ENCODE peak calls at places on chromosome 18, in six cellular contexts. One of them, this sample, is unnamed.

GRCh38 chr18:8994603-8995002 is 107.9 kb upstream of the NDUFV2 start:
- DNase-seq in H1: no peak
- DNase-seq in GM12892: no peak
- DNase-seq in GM12878: no peak
- DNase-seq in K562: peak; percentile 63
- DNase-seq in HepG2: no peak
- DNase-seq in this sample: no peak

GRCh38 chr18:79796531-79797390 is 977 bp upstream of the KCNG2 start:
- DNase-seq in H1: no peak
- DNase-seq in GM12892: no peak
- DNase-seq in GM12878: no peak
- DNase-seq in K562: no peak
- DNase-seq in HepG2: no peak
- DNase-seq in this sample: no peak

GRCh38 chr18:45518770-45519169 is 96.5 kb upstream of the SLC14A2 start:
- DNase-seq in H1: no peak
- DNase-seq in GM12892: no peak
- DNase-seq in GM12878: no peak
- DNase-seq in K562: no peak
- DNase-seq in HepG2: no peak
- DNase-seq in this sample: no peak

GRCh38 chr18:52484977-52485376 is 145.0 kb downstream of the DCC start:
- DNase-seq in H1: no peak
- DNase-seq in GM12892: no peak
- DNase-seq in GM12878: no peak
- DNase-seq in K562: no peak
- DNase-seq in HepG2: no peak
- DNase-seq in this sample: no peak

GRCh38 chr18:45838302-45839070 is 13.0 kb downstream of the SIGLEC15 start:
- DNase-seq in H1: no peak
- DNase-seq in GM12892: no peak
- DNase-seq in GM12878: no peak
- DNase-seq in K562: no peak
- DNase-seq in HepG2: no peak
- DNase-seq in this sample: no peak

GRCh38 chr18:44805176-44805575 is 124.5 kb downstream of the SETBP1 start:
- DNase-seq in H1: no peak
- DNase-seq in GM12892: no peak
- DNase-seq in GM12878: no peak
- DNase-seq in K562: no peak
- DNase-seq in HepG2: no peak
- DNase-seq in this sample: no peak

GRCh38 chr18:53416985-53417384 is 807.5 kb downstream of the MBD2 start:
- DNase-seq in H1: no peak
- DNase-seq in GM12892: no peak
- DNase-seq in GM12878: no peak
- DNase-seq in K562: no peak
- DNase-seq in HepG2: no peak
- DNase-seq in this sample: no peak

GRCh38 chr18:30920356-30920755 is 122.2 kb downstream of the DSC3 start:
- DNase-seq in H1: no peak
- DNase-seq in GM12892: no peak
- DNase-seq in GM12878: no peak
- DNase-seq in K562: no peak
- DNase-seq in HepG2: no peak
- DNase-seq in this sample: no peak

GRCh38 chr18:2529154-2529553 is 42.2 kb downstream of the METTL4 start:
- DNase-seq in H1: no peak
- DNase-seq in GM12892: no peak
- DNase-seq in GM12878: no peak
- DNase-seq in K562: no peak
- DNase-seq in HepG2: peak; percentile 4
- DNase-seq in this sample: no peak

GRCh38 chr18:42614619-42615293 is 500.7 kb downstream of the RIT2 start:
- DNase-seq in H1: no peak
- DNase-seq in GM12892: no peak
- DNase-seq in GM12878: no peak
- DNase-seq in K562: no peak
- DNase-seq in HepG2: no peak
- DNase-seq in this sample: no peak

GRCh38 chr18:48541026-48541746 is 2.4 kb downstream of the CTIF start:
- DNase-seq in H1: no peak
- DNase-seq in GM12892: peak; percentile 52
- DNase-seq in GM12878: no peak
- DNase-seq in K562: peak; percentile 53
- DNase-seq in HepG2: no peak
- DNase-seq in this sample: peak; percentile 46

GRCh38 chr18:25503567-25504081 is 151.7 kb upstream of the ZNF521 start:
- DNase-seq in H1: peak; percentile 9
- DNase-seq in GM12892: no peak
- DNase-seq in GM12878: no peak
- DNase-seq in K562: no peak
- DNase-seq in HepG2: peak; percentile 17
- DNase-seq in this sample: no peak

GRCh38 chr18:44743626-44744025 is 62.9 kb downstream of the SETBP1 start:
- DNase-seq in H1: no peak
- DNase-seq in GM12892: no peak
- DNase-seq in GM12878: no peak
- DNase-seq in K562: no peak
- DNase-seq in HepG2: no peak
- DNase-seq in this sample: no peak

GRCh38 chr18:9617006-9617542 is 2.7 kb upstream of the PPP4R1 start:
- DNase-seq in H1: no peak
- DNase-seq in GM12892: no peak
- DNase-seq in GM12878: no peak
- DNase-seq in K562: no peak
- DNase-seq in HepG2: no peak
- DNase-seq in this sample: no peak

GRCh38 chr18:36295880-36296301 is 1.6 kb upstream of the FHOD3 start:
- DNase-seq in H1: no peak
- DNase-seq in GM12892: no peak
- DNase-seq in GM12878: no peak
- DNase-seq in K562: no peak
- DNase-seq in HepG2: no peak
- DNase-seq in this sample: no peak

GRCh38 chr18:75109819-75110218 is 99.1 kb downstream of the PTGR3 start:
- DNase-seq in H1: no peak
- DNase-seq in GM12892: no peak
- DNase-seq in GM12878: no peak
- DNase-seq in K562: no peak
- DNase-seq in HepG2: no peak
- DNase-seq in this sample: no peak

GRCh38 chr18:50194623-50195532 is at the start of gene MYO5B:
- DNase-seq in H1: no peak
- DNase-seq in GM12892: peak; percentile 66
- DNase-seq in GM12878: no peak
- DNase-seq in K562: peak; percentile 63
- DNase-seq in HepG2: peak; percentile 63
- DNase-seq in this sample: peak; percentile 75

GRCh38 chr18:3452750-3453539 is 3.0 kb downstream of the TGIF1 start:
- DNase-seq in H1: no peak
- DNase-seq in GM12892: no peak
- DNase-seq in GM12878: no peak
- DNase-seq in K562: no peak
- DNase-seq in HepG2: no peak
- DNase-seq in this sample: no peak

GRCh38 chr18:22214731-22215528 is 45.5 kb downstream of the GATA6 start:
- DNase-seq in H1: no peak
- DNase-seq in GM12892: no peak
- DNase-seq in GM12878: no peak
- DNase-seq in K562: no peak
- DNase-seq in HepG2: no peak
- DNase-seq in this sample: no peak

GRCh38 chr18:13137041-13137938 is 81.3 kb upstream of the LDLRAD4 start:
- DNase-seq in H1: no peak
- DNase-seq in GM12892: peak; percentile 57
- DNase-seq in GM12878: no peak
- DNase-seq in K562: no peak
- DNase-seq in HepG2: no peak
- DNase-seq in this sample: peak; percentile 52
- TF ChIP-seq TAF1 in H1: no peak
- TF ChIP-seq TAF1 in GM12892: no peak
- TF ChIP-seq TAF1 in GM12878: no peak
- TF ChIP-seq TAF1 in K562: no peak
- TF ChIP-seq TAF1 in HepG2: peak; percentile 16
- TF ChIP-seq TAF1 in this sample: no peak

GRCh38 chr18:26549486-26550435 is 1.4 kb upstream of the KCTD1 start:
- DNase-seq in H1: no peak
- DNase-seq in GM12892: peak; percentile 33
- DNase-seq in GM12878: no peak
- DNase-seq in K562: no peak
- DNase-seq in HepG2: peak; percentile 12
- DNase-seq in this sample: peak; percentile 40

GRCh38 chr18:26549103-26549485 is 741 bp upstream of the KCTD1 start:
- DNase-seq in H1: no peak
- DNase-seq in GM12892: no peak
- DNase-seq in GM12878: no peak
- DNase-seq in K562: no peak
- DNase-seq in HepG2: no peak
- DNase-seq in this sample: peak; percentile 35

GRCh38 chr18:26553943-26554342 is 5.6 kb upstream of the KCTD1 start:
- DNase-seq in H1: no peak
- DNase-seq in GM12892: no peak
- DNase-seq in GM12878: no peak
- DNase-seq in K562: no peak
- DNase-seq in HepG2: no peak
- DNase-seq in this sample: no peak

GRCh38 chr18:26548144-26549102 is at the start of gene KCTD1:
- DNase-seq in H1: no peak
- DNase-seq in GM12892: peak; percentile 77
- DNase-seq in GM12878: no peak
- DNase-seq in K562: no peak
- DNase-seq in HepG2: peak; percentile 75
- DNase-seq in this sample: peak; percentile 81

DNA sequence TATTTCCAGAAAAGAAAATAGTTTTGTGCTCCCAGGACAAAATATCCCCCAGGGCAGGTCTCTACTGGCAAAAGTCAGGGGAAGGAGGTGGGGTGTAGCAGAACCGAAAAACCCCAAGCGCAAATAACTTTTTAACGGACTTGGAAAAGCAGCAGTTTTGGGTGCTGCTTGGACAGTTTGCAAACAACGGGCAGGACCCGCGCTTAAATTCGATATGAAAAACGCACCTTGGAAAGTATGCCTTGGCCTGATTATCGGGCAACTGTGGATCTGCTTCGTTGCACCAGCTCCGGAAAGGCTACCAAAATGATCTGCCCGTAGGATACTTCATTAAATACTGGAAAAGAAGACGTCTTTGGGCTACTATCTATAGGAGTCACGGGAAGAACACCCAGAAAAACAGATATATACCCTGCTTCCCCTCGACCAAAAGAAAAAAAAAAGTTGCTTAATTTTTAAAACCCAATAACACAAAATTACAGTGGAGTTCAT is 2.9 kb upstream of the KCTD1 start:
- DNase-seq in H1: no peak
- DNase-seq in GM12892: no peak
- DNase-seq in GM12878: no peak
- DNase-seq in K562: no peak
- DNase-seq in HepG2: no peak
- DNase-seq in this sample: no peak
- TF ChIP-seq POLR2AphosphoS5 in H1: no peak
- TF ChIP-seq POLR2AphosphoS5 in GM12892: no peak
- TF ChIP-seq POLR2AphosphoS5 in GM12878: no peak
- TF ChIP-seq POLR2AphosphoS5 in K562: no peak
- TF ChIP-seq POLR2AphosphoS5 in HepG2: no peak
- TF ChIP-seq POLR2AphosphoS5 in this sample: no peak

DNA sequence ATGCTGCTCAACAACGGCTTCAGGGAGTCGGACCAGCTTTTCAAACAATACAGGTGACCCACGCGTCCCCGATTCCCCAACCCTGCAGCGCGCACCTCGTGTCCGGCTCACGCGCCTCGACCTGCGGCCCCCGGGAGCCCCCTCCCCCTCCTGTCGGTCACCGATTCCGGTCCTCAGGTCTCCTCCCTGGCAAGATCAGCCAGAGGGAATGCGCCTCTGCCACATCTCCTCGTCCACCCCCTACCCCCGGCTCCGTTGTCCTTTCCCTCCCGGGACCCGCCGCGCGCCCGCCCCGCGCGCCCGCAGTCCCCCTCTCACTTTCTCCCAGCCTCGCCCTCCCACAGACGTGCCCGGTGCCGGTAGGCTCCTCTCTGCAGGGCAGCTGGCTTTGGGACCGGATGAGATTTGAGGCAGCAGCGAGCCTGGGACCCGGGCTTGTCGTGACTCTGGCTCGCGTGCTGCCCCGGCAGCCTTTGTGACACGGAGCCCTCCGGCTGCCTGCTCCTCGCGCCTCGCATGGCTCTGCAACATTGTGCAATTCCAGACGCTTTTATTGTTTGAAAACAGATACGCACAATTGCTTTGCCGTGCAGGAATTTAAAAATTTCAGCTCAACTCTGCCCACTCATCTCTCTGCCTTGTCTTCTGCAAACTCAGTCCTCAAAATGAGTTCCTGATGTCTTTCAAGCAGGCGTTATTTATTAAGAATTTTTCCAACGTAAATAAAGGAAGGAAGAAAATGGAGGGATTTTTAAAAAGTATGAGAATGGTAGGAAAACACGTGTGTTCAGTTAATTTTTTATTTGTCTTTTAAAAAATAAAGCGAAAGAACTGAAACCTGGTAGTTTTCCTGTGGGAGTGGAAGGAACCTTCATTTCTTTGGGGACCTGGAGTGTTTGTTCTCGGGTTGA is 687 bp downstream of the TTC39C start:
- DNase-seq in H1: no peak
- DNase-seq in GM12892: peak; percentile 30
- DNase-seq in GM12878: no peak
- DNase-seq in K562: no peak
- DNase-seq in HepG2: peak; percentile 13
- DNase-seq in this sample: no peak
- TF ChIP-seq POLR2A in H1: no peak
- TF ChIP-seq POLR2A in GM12892: no peak
- TF ChIP-seq POLR2A in GM12878: no peak
- TF ChIP-seq POLR2A in K562: no peak
- TF ChIP-seq POLR2A in HepG2: no peak
- TF ChIP-seq POLR2A in this sample: no peak

DNA sequence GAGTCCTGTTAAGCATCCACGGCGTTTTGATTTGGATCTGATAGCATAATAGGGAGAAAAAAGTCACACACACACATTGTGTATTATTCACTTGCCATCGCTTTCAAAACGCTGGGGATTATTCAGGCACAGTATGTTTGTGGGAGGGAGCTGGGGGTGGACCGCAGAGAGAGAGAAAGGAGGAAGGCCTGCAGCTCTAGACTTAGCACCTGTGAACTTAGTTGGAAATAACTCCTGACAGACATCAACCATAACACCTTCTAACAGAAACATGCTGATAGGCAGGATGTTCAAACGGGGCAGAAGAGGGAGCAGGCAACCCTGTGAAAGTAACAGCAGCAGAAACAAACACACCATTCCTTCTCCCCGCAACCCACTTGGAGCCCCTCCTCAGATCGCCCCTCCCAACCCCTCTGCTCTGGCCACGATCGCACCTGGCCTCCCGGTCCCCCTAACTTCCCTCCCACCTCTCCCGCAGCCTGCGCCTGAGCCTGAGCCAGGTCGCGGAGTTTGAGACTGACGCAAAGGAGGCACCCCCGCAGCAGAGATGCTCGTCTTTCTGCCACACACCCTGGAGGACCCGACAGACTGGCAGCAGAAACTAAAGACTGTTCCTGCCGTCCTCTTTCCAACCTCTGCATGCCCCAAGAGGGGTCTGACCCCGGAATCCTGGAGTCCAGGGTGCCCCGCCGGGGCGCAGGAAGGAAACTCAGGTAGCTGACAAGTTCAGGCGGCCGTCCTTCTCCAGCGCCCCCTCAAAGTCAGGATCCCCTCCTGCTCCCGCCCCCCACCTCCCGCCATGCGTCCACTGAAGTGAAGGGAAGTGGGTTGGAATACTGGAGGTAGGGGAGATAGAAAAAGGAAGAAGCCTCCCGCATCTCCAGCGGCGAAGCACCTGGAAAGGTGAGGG is 738 bp downstream of the CHST9 start:
- DNase-seq in H1: no peak
- DNase-seq in GM12892: no peak
- DNase-seq in GM12878: no peak
- DNase-seq in K562: no peak
- DNase-seq in HepG2: no peak
- DNase-seq in this sample: no peak
- TF ChIP-seq TAF1 in H1: no peak
- TF ChIP-seq TAF1 in GM12892: no peak
- TF ChIP-seq TAF1 in GM12878: no peak
- TF ChIP-seq TAF1 in K562: no peak
- TF ChIP-seq TAF1 in HepG2: no peak
- TF ChIP-seq TAF1 in this sample: no peak